ENCODE peak calls at places on chromosomes 5 and 9, in eight cellular contexts. B is dorsolateral prefrontal cortex, L is lower lobe of right lung, R is body of pancreas, N is mammary epithelial cell, E is uterus, X is tibial nerve, W is cardiac fibroblast. T is an unnamed sample.

GRCh38 chr9:133689151-133689763 is 48.9 kb downstream of the SARDH start:
- DNase-seq in R (no peak), E (no peak), W (no peak), N (no peak), L (peak; percentile 25), B (no peak), X (no peak), T (no peak)

GRCh38 chr9:109150925-109151547 is 16.0 kb downstream of the FRRS1L start:
- DNase-seq in B (no peak), W (no peak), R (peak; percentile 36), L (peak; percentile 48), X (no peak), E (no peak), N (no peak), T (peak; percentile 45)

GRCh38 chr9:126643945-126644527 is 30.3 kb downstream of the LMX1B start:
- DNase-seq in N (no peak), E (no peak), W (no peak), L (no peak), B (no peak), R (peak; percentile 47), X (no peak), T (no peak)

GRCh38 chr5:81750308-81751008 is 439 bp downstream of the SSBP2 start:
- DNase-seq in R (no peak), N (no peak), B (no peak), E (no peak), L (no peak), X (no peak), W (no peak), T (no peak)

GRCh38 chr5:78221964-78222451 is 72.5 kb downstream of the AP3B1 start:
- DNase-seq in E (no peak), N (peak; percentile 6), R (no peak), B (no peak), W (peak; percentile 47), L (no peak), X (no peak), T (peak; percentile 13)

GRCh38 chr9:111572945-111573604 is 26.4 kb downstream of the PTGR1 start:
- DNase-seq in E (peak; percentile 26), N (no peak), B (no peak), W (peak; percentile 54), R (no peak), L (no peak), X (no peak), T (no peak)

GRCh38 chr5:96439477-96440184 is 6.6 kb upstream of the PCSK1 start:
- DNase-seq in R (no peak), B (no peak), N (no peak), W (peak; percentile 8), E (no peak), X (no peak), L (no peak), T (no peak)

GRCh38 chr9:79731483-79731882 is 159.7 kb downstream of the TLE4 start:
- DNase-seq in X (no peak), E (no peak), R (no peak), N (no peak), W (no peak), L (no peak), B (no peak), T (peak; percentile 69)

GRCh38 chr5:112551437-112552018 is 132.5 kb upstream of the EPB41L4A start:
- DNase-seq in R (peak; percentile 51), W (peak; percentile 74), N (peak; percentile 35), X (no peak), B (no peak), E (no peak), L (no peak), T (peak; percentile 73)

GRCh38 chr9:17622166-17622565 is 43.3 kb downstream of the SH3GL2 start:
- DNase-seq in X (no peak), R (no peak), E (no peak), L (no peak), N (no peak), B (no peak), W (no peak), T (no peak)

GRCh38 chr5:93044860-93045666 is 536.0 kb downstream of the NR2F1-AS1 start:
- DNase-seq in L (no peak), R (no peak), B (no peak), E (no peak), N (no peak), X (no peak), W (no peak), T (no peak)

GRCh38 chr9:8020161-8020560 is 220.6 kb upstream of the DMAC1 start:
- DNase-seq in E (no peak), N (no peak), R (no peak), B (no peak), X (no peak), L (no peak), W (no peak), T (no peak)

GRCh38 chr5:38069360-38069759 is 189.0 kb upstream of the EGFLAM start:
- DNase-seq in L (no peak), W (peak; percentile 23), N (peak; percentile 58), R (peak; percentile 22), B (no peak), X (no peak), E (no peak), T (peak; percentile 53)

GRCh38 chr5:139971202-139971725 is 71.8 kb downstream of the NRG2 start:
- DNase-seq in R (no peak), L (no peak), W (no peak), E (no peak), N (no peak), B (no peak), X (no peak), T (no peak)
- TF ChIP-seq CTCF in R (no peak), L (no peak), W (no peak), E (no peak), N (no peak), B (no peak), X (no peak), T (no peak)

GRCh38 chr9:74499770-74500583 is 2.8 kb downstream of the RORB start:
- DNase-seq in W (no peak), B (peak; percentile 35), E (no peak), L (no peak), R (no peak), X (no peak), N (no peak), T (no peak)
- H3K4me3 ChIP-seq in W (peak overlapping the region; percentile 61), B (peak overlapping the region; percentile 72), E (peak overlapping the region; percentile 12), L (peak overlapping the region; percentile 64), R (no peak overlapping the region), X (peak overlapping the region; percentile 39), N (no peak overlapping the region), T (no peak overlapping the region)

GRCh38 chr9:21965401-21965951 is 28.7 kb downstream of the CDKN2A start:
- DNase-seq in R (peak; percentile 57), B (no peak), E (no peak), X (no peak), W (peak; percentile 79), N (peak; percentile 19), L (no peak), T (peak; percentile 74)
- TF ChIP-seq CTCF in R (no peak), B (no peak), E (no peak), X (peak; percentile 13), W (peak; percentile 84), N (peak; percentile 26), L (peak; percentile 38), T (peak; percentile 66)

GRCh38 chr5:67405755-67406154 is 209.2 kb upstream of the CD180 start:
- DNase-seq in B (no peak), R (no peak), N (no peak), X (no peak), L (no peak), W (no peak), E (no peak), T (no peak)
- H3K4me3 ChIP-seq in B (no peak overlapping the region), R (no peak overlapping the region), N (no peak overlapping the region), X (no peak overlapping the region), L (no peak overlapping the region), W (no peak overlapping the region), E (no peak overlapping the region), T (no peak overlapping the region)